ENCODE peak calls at places on chromosomes 16 and 17, in ten cellular contexts. Z, Y, O, H, X, P, B, V, U and E are unnamed samples.

GRCh38 chr17:32795339-32795979 is 81.5 kb downstream of the MYO1D start:
- DNase-seq in Z (peak), Y (no peak), O (no peak), H (no peak), X (no peak), P (peak), B (no peak), V (no peak), U (no peak), E (no peak)

GRCh38 chr17:73691321-73691766 is 47.1 kb upstream of the SDK2 start:
- DNase-seq in Z (no peak), Y (no peak), O (no peak), H (no peak), X (no peak), P (no peak), B (no peak), V (no peak), U (no peak), E (peak)

GRCh38 chr16:53052519-53053501 is at the start of gene CHD9NB:
- DNase-seq in Z (peak), Y (peak), O (peak), H (peak), X (no peak), P (peak), B (peak), V (no peak), U (no peak), E (no peak)

GRCh38 chr16:88710556-88710955 is 4.3 kb downstream of the CTU2 start:
- DNase-seq in Z (no peak), Y (no peak), O (no peak), H (no peak), X (no peak), P (no peak), B (no peak), V (no peak), U (no peak), E (no peak)

GRCh38 chr17:78865682-78866390 is 25.2 kb upstream of the USP36 start:
- DNase-seq in Z (peak), Y (peak), O (peak), H (peak), X (peak), P (peak), B (peak), V (peak), U (peak), E (peak)

GRCh38 chr16:48597563-48598392 is 12.2 kb downstream of the N4BP1 start:
- DNase-seq in Z (no peak), Y (no peak), O (no peak), H (peak), X (no peak), P (no peak), B (no peak), V (no peak), U (no peak), E (no peak)

GRCh38 chr17:37273419-37274051 is 102.2 kb upstream of the C17orf78 start:
- DNase-seq in Z (peak), Y (no peak), O (no peak), H (peak), X (no peak), P (no peak), B (no peak), V (no peak), U (no peak), E (no peak)

GRCh38 chr16:67207116-67207856 is 8.4 kb downstream of the ELMO3 start:
- DNase-seq in Z (no peak), Y (no peak), O (no peak), H (no peak), X (no peak), P (no peak), B (no peak), V (no peak), U (no peak), E (no peak)

GRCh38 chr16:29698484-29699323 is 19.7 kb downstream of the QPRT start:
- DNase-seq in Z (no peak), Y (no peak), O (no peak), H (no peak), X (no peak), P (no peak), B (no peak), V (no peak), U (no peak), E (no peak)

GRCh38 chr17:10743316-10744009 is 13.6 kb upstream of the TMEM220 start:
- DNase-seq in Z (no peak), Y (no peak), O (no peak), H (peak), X (no peak), P (peak), B (peak), V (no peak), U (no peak), E (no peak)

GRCh38 chr16:64455275-64455674 is 666.6 kb downstream of the CDH11 start:
- DNase-seq in Z (no peak), Y (no peak), O (no peak), H (peak), X (no peak), P (no peak), B (peak), V (no peak), U (no peak), E (no peak)

GRCh38 chr17:17151055-17151454 is 55.1 kb downstream of the PLD6 start:
- DNase-seq in Z (no peak), Y (peak), O (no peak), H (peak), X (no peak), P (no peak), B (peak), V (no peak), U (no peak), E (no peak)

GRCh38 chr17:68599873-68600122 is 1.4 kb downstream of the FAM20A start:
- DNase-seq in Z (no peak), Y (no peak), O (no peak), H (no peak), X (no peak), P (no peak), B (no peak), V (no peak), U (no peak), E (peak)

GRCh38 chr17:311119-311848 is 41.3 kb downstream of the RPH3AL start:
- DNase-seq in Z (no peak), Y (no peak), O (no peak), H (no peak), X (no peak), P (no peak), B (no peak), V (no peak), U (no peak), E (no peak)

GRCh38 chr16:24729967-24730815 is 740 bp downstream of the TNRC6A start:
- DNase-seq in Z (peak), Y (no peak), O (no peak), H (peak), X (no peak), P (peak), B (no peak), V (no peak), U (no peak), E (no peak)

GRCh38 chr17:9389116-9389515 is 186.5 kb downstream of the STX8 start:
- DNase-seq in Z (peak), Y (peak), O (no peak), H (peak), X (no peak), P (no peak), B (peak), V (no peak), U (no peak), E (no peak)

GRCh38 chr16:73054732-73055481 is 7.0 kb upstream of the ZFHX3 start:
- DNase-seq in Z (no peak), Y (peak), O (no peak), H (peak), X (no peak), P (no peak), B (peak), V (no peak), U (no peak), E (no peak)

GRCh38 chr17:28849281-28849680 is 5.5 kb upstream of the ERAL1 start:
- DNase-seq in Z (no peak), Y (no peak), O (no peak), H (peak), X (no peak), P (no peak), B (no peak), V (peak), U (no peak), E (no peak)

GRCh38 chr17:47615766-47616424 is 33.8 kb upstream of the KPNB1 start:
- DNase-seq in Z (peak), Y (peak), O (no peak), H (peak), X (no peak), P (no peak), B (peak), V (no peak), U (peak), E (no peak)

GRCh38 chr16:75341934-75342811 is 90.7 kb upstream of the BCAR1 start:
- DNase-seq in Z (peak), Y (peak), O (no peak), H (peak), X (no peak), P (no peak), B (peak), V (no peak), U (no peak), E (no peak)

GRCh38 chr16:87203060-87203656 is 114.0 kb downstream of the C16orf95 start:
- DNase-seq in Z (peak), Y (peak), O (no peak), H (peak), X (peak), P (peak), B (peak), V (no peak), U (no peak), E (no peak)

GRCh38 chr16:5523794-5524193 is 426.2 kb upstream of the EEF2KMT start:
- DNase-seq in Z (no peak), Y (no peak), O (no peak), H (no peak), X (no peak), P (no peak), B (no peak), V (no peak), U (no peak), E (no peak)

GRCh38 chr16:83481589-83481988 is 326.2 kb upstream of the HSBP1 start:
- DNase-seq in Z (no peak), Y (no peak), O (no peak), H (no peak), X (no peak), P (no peak), B (no peak), V (no peak), U (no peak), E (no peak)

GRCh38 chr17:41067281-41067680 is 1.6 kb upstream of the KRTAP2-4 start:
- DNase-seq in Z (no peak), Y (no peak), O (no peak), H (no peak), X (no peak), P (no peak), B (no peak), V (no peak), U (no peak), E (no peak)

GRCh38 chr17:42361781-42362186 is 26.5 kb downstream of the STAT3 start:
- DNase-seq in Z (no peak), Y (no peak), O (no peak), H (no peak), X (no peak), P (peak), B (no peak), V (no peak), U (no peak), E (no peak)

GRCh38 chr16:22035094-22035675 is 27.3 kb downstream of the MOSMO start:
- DNase-seq in Z (no peak), Y (no peak), O (no peak), H (no peak), X (no peak), P (no peak), B (no peak), V (no peak), U (no peak), E (no peak)

GRCh38 chr16:23324727-23325126 is 22.6 kb downstream of the SCNN1B start:
- DNase-seq in Z (peak), Y (no peak), O (peak), H (no peak), X (no peak), P (peak), B (peak), V (no peak), U (no peak), E (no peak)

GRCh38 chr17:28747046-28747691 is 3.4 kb downstream of the TRAF4 start:
- DNase-seq in Z (peak), Y (peak), O (peak), H (no peak), X (no peak), P (no peak), B (peak), V (peak), U (no peak), E (no peak)

GRCh38 chr17:43900858-43901754 is 6.2 kb downstream of the MPP2 start:
- DNase-seq in Z (no peak), Y (no peak), O (no peak), H (no peak), X (no peak), P (no peak), B (no peak), V (no peak), U (no peak), E (no peak)

GRCh38 chr17:6044261-6044660 is 25.9 kb upstream of the WSCD1 start:
- DNase-seq in Z (no peak), Y (no peak), O (no peak), H (no peak), X (no peak), P (no peak), B (no peak), V (peak), U (no peak), E (no peak)

DNA sequence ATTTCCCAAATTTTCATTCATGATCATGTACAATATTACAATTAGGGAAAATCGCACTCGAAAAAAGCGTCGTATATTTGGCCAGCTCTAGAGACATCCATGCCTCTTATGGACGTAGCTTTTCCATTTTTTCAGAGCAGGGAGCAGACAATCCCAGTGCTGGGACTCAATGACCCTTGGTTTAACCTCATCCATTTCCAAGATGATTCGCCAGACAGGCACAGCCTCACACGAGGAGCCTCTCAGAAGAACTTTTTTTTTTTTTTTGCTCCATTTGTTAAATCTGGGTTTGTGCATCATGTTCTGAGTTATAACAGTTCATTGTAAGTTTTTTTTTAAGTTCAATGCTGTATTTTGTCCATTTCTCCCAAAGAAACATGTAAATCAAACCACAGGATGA is 92.1 kb downstream of the ZDHHC7 start:
- DNase-seq in Z (no peak), Y (no peak), O (no peak), H (peak), X (no peak), P (no peak), B (no peak), V (no peak), U (no peak), E (no peak)
- H3K27ac ChIP-seq in Z (no peak), Y (no peak), O (no peak), H (no peak), X (peak), P (no peak), B (no peak), V (no peak), U (no peak), E (no peak)

DNA sequence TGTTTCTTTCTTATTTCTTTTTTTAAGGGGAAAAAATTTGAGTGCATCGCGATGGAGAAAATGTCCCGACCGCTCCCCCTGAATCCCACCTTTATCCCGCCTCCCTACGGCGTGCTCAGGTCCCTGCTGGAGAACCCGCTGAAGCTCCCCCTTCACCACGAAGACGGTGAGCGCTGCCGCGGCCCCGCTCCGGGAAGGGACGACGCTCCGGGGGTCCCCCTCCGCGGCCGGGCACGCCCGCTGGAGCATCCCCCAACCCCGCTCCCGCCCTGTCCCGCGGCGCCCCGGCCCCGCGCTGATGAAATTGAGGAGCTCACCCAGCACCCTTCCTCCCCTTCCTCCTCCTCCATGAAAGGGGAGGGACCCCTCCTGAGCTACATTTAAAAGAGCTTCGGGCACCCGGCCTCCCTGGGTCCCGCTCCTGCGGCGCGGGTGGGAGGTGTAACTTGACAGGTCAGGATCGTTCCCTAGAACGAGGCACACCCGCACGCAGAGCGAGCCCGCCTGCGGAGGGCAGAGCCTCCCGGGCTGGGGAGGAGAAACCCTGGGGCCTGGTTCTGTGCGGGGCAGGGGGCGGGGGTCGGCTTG is 768 bp downstream of the HLF start:
- DNase-seq in Z (no peak), Y (no peak), O (no peak), H (no peak), X (no peak), P (peak), B (no peak), V (peak), U (peak), E (no peak)
- H3K27ac ChIP-seq in Z (no peak), Y (no peak), O (peak), H (no peak), X (peak), P (peak), B (no peak), V (peak), U (no peak), E (peak)

GRCh38 chr17:82080789-82081464 is 15.3 kb upstream of the DUS1L start:
- DNase-seq in Z (no peak), Y (no peak), O (no peak), H (no peak), X (no peak), P (no peak), B (no peak), V (no peak), U (no peak), E (no peak)
- H3K27ac ChIP-seq in Z (no peak), Y (no peak), O (no peak), H (no peak), X (no peak), P (no peak), B (no peak), V (no peak), U (no peak), E (no peak)

GRCh38 chr17:57868007-57868774 is 18.3 kb upstream of the MRPS23 start:
- DNase-seq in Z (peak), Y (peak), O (peak), H (peak), X (peak), P (peak), B (peak), V (peak), U (no peak), E (peak)
- H3K27ac ChIP-seq in Z (peak), Y (peak), O (peak), H (peak), X (peak), P (peak), B (peak), V (peak), U (no peak), E (peak)

GRCh38 chr17:19453296-19453695 is 42.3 kb downstream of the RNF112 start:
- DNase-seq in Z (no peak), Y (no peak), O (no peak), H (no peak), X (no peak), P (no peak), B (no peak), V (no peak), U (no peak), E (no peak)
- H3K27ac ChIP-seq in Z (no peak), Y (no peak), O (no peak), H (no peak), X (no peak), P (no peak), B (no peak), V (no peak), U (no peak), E (no peak)

GRCh38 chr17:27009087-27009486 is 284.8 kb upstream of the WSB1 start:
- DNase-seq in Z (no peak), Y (no peak), O (no peak), H (no peak), X (no peak), P (no peak), B (no peak), V (no peak), U (no peak), E (no peak)
- H3K27ac ChIP-seq in Z (no peak), Y (no peak), O (no peak), H (no peak), X (no peak), P (no peak), B (no peak), V (no peak), U (no peak), E (no peak)

DNA sequence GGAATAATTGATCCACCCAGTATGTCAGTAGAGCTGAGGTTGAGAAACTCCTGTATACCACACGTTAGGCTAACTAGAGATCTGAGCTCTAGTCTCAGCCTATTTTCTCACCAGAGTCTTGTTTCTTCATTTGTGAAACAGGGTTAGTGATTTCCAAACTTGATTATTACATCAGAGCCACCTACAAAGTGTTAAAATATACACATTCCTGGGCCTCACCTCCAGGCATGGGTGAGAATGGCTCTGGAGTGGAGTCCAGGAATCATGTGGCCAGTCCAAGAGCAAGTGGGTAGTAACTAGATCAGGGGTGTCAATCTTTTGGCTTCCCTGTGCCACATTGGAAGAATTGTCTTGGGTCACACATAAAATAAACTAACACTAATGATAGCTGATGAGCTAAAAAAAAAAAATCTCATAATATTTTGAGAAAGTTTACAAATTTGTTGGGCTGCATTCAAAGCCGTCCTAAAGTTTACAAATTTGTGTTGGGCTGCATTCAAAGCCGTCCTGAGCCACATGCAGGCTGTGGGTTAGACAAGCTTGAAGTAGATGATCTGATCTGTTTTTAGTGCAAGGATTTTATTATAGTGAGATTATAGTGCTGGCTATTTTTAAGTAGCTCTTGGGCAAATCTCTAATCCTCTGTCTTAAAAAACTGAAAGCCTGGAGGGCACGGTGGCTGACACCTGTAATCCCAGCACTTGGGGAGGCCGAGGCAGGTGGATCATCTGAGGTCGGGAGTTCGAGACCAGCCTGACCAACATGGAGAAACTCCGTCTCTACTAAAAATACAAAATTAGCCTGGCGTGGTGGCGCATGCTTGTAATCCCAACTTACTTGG is 20.4 kb downstream of the PRCD start:
- DNase-seq in Z (no peak), Y (no peak), O (no peak), H (no peak), X (no peak), P (no peak), B (peak), V (no peak), U (no peak), E (no peak)
- H3K27ac ChIP-seq in Z (no peak), Y (peak), O (peak), H (no peak), X (peak), P (no peak), B (peak), V (peak), U (peak), E (peak)